ENCODE peak calls at places on chromosomes 5 and 9, in five cellular contexts. Q is iris pigment epithelial cell, N is HuH-7.5, S is LHCN-M2, R is NCI-H1417. P is an unnamed sample.

GRCh38 chr9:127311239-127311741 is 46.7 kb downstream of the GARNL3 start:
- DNase-seq in S (peak), R (peak), Q (peak), N (no peak), P (peak)

GRCh38 chr9:109001275-109001676 is 12.0 kb downstream of the CTNNAL1 start:
- DNase-seq in Q (peak), N (no peak), R (no peak), S (peak), P (peak)

GRCh38 chr5:138752341-138752950 is 779 bp upstream of the CTNNA1 start:
- DNase-seq in S (peak), Q (no peak), R (no peak), N (no peak), P (peak)

GRCh38 chr5:124841829-124842712 is 95.6 kb upstream of the ZNF608 start:
- DNase-seq in S (no peak), Q (peak), R (no peak), N (no peak), P (peak)

GRCh38 chr5:18305288-18305899 is 671.1 kb downstream of the TAF11L14 start:
- DNase-seq in Q (peak), N (peak), R (peak), S (peak), P (peak)

GRCh38 chr9:17521456-17521855 is 57.4 kb upstream of the SH3GL2 start:
- DNase-seq in Q (no peak), S (no peak), N (no peak), R (peak), P (no peak)

GRCh38 chr9:30670805-30671562 is 1713.5 kb upstream of the ACO1 start:
- DNase-seq in N (no peak), S (no peak), R (no peak), Q (no peak), P (no peak)

GRCh38 chr5:139557811-139558210 is 3.3 kb upstream of the UBE2D2 start:
- DNase-seq in Q (no peak), N (no peak), S (no peak), R (no peak), P (no peak)

GRCh38 chr5:168353216-168353957 is 61.9 kb downstream of the WWC1 start:
- DNase-seq in R (no peak), Q (peak), N (no peak), S (no peak), P (no peak)

GRCh38 chr9:108708448-108708847 is 147.3 kb downstream of the ACTL7B start:
- DNase-seq in Q (no peak), N (no peak), S (no peak), R (no peak), P (no peak)